ENCODE peak calls at places on chromosomes 3 and 15, in four cellular contexts. One of them, this sample, is unnamed.

GRCh38 chr3:45176912-45177311 is 30.7 kb upstream of the CDCP1 start:
- DNase-seq in GM12878: no peak
- DNase-seq in HepG2: no peak
- DNase-seq in H1: no peak
- DNase-seq in this sample: no peak

GRCh38 chr3:134341391-134341790 is 32.9 kb downstream of the AMOTL2 start:
- DNase-seq in GM12878: no peak
- DNase-seq in HepG2: no peak
- DNase-seq in H1: no peak
- DNase-seq in this sample: no peak

GRCh38 chr15:63244976-63245645 is 32.3 kb upstream of the APH1B start:
- DNase-seq in GM12878: no peak
- DNase-seq in H1: no peak
- DNase-seq in HepG2: no peak
- DNase-seq in this sample: no peak

GRCh38 chr15:57061696-57062095 is 143.3 kb downstream of the TCF12 start:
- DNase-seq in HepG2: no peak
- DNase-seq in H1: no peak
- DNase-seq in GM12878: no peak
- DNase-seq in this sample: no peak

GRCh38 chr3:16932877-16933276 is 48.1 kb downstream of the PLCL2 start:
- DNase-seq in H1: no peak
- DNase-seq in HepG2: no peak
- DNase-seq in GM12878: no peak
- DNase-seq in this sample: no peak

GRCh38 chr15:59292393-59292792 is 80.3 kb downstream of the MYO1E start:
- DNase-seq in H1: no peak
- DNase-seq in HepG2: peak; percentile 72
- DNase-seq in GM12878: no peak
- DNase-seq in this sample: no peak

GRCh38 chr3:150327678-150328667 is 80.1 kb upstream of the TSC22D2 start:
- DNase-seq in GM12878: no peak
- DNase-seq in HepG2: no peak
- DNase-seq in H1: no peak
- DNase-seq in this sample: no peak

GRCh38 chr3:80338366-80338765 is 570.6 kb upstream of the ROBO1 start:
- DNase-seq in GM12878: no peak
- DNase-seq in HepG2: no peak
- DNase-seq in H1: no peak
- DNase-seq in this sample: no peak

GRCh38 chr15:36331531-36332275 is 247.7 kb upstream of the CDIN1 start:
- DNase-seq in H1: no peak
- DNase-seq in GM12878: no peak
- DNase-seq in HepG2: no peak
- DNase-seq in this sample: no peak

GRCh38 chr3:179453967-179454366 is 2.7 kb upstream of the GNB4 start:
- DNase-seq in GM12878: no peak
- DNase-seq in H1: no peak
- DNase-seq in HepG2: no peak
- DNase-seq in this sample: no peak

GRCh38 chr3:184565421-184566211 is 4.0 kb downstream of the EPHB3 start:
- DNase-seq in H1: no peak
- DNase-seq in GM12878: no peak
- DNase-seq in HepG2: no peak
- DNase-seq in this sample: no peak

GRCh38 chr3:124741027-124741426 is 10.8 kb downstream of the UMPS start:
- DNase-seq in HepG2: no peak
- DNase-seq in GM12878: no peak
- DNase-seq in H1: no peak
- DNase-seq in this sample: no peak

GRCh38 chr15:32987067-32987466 is 207.4 kb downstream of the FMN1 start:
- DNase-seq in GM12878: no peak
- DNase-seq in HepG2: no peak
- DNase-seq in H1: no peak
- DNase-seq in this sample: no peak

GRCh38 chr3:140153736-140154135 is 218.8 kb downstream of the CLSTN2 start:
- DNase-seq in H1: no peak
- DNase-seq in HepG2: no peak
- DNase-seq in GM12878: no peak
- DNase-seq in this sample: no peak

GRCh38 chr3:57164217-57164605 is 942 bp downstream of the IL17RD start:
- DNase-seq in H1: no peak
- DNase-seq in GM12878: no peak
- DNase-seq in HepG2: no peak
- DNase-seq in this sample: no peak

GRCh38 chr3:32454111-32454510 is 48.5 kb downstream of the CMTM6 start:
- DNase-seq in H1: no peak
- DNase-seq in GM12878: no peak
- DNase-seq in HepG2: no peak
- DNase-seq in this sample: no peak
- TF ChIP-seq ZNF274 in H1: no peak
- TF ChIP-seq ZNF274 in GM12878: no peak
- TF ChIP-seq ZNF274 in HepG2: no peak
- TF ChIP-seq ZNF274 in this sample: no peak

GRCh38 chr3:126696701-126697267 is 7.3 kb upstream of the CHCHD6 start:
- DNase-seq in HepG2: no peak
- DNase-seq in H1: no peak
- DNase-seq in GM12878: no peak
- DNase-seq in this sample: no peak
- TF ChIP-seq SUZ12 in HepG2: no peak
- TF ChIP-seq SUZ12 in H1: no peak
- TF ChIP-seq SUZ12 in GM12878: no peak
- TF ChIP-seq SUZ12 in this sample: no peak

GRCh38 chr3:108590443-108590842 is 921 bp downstream of the DZIP3 start:
- DNase-seq in H1: no peak
- DNase-seq in GM12878: no peak
- DNase-seq in HepG2: peak; percentile 1
- DNase-seq in this sample: no peak
- TF ChIP-seq YY1 in H1: no peak
- TF ChIP-seq YY1 in GM12878: no peak
- TF ChIP-seq YY1 in HepG2: no peak
- TF ChIP-seq YY1 in this sample: no peak

DNA sequence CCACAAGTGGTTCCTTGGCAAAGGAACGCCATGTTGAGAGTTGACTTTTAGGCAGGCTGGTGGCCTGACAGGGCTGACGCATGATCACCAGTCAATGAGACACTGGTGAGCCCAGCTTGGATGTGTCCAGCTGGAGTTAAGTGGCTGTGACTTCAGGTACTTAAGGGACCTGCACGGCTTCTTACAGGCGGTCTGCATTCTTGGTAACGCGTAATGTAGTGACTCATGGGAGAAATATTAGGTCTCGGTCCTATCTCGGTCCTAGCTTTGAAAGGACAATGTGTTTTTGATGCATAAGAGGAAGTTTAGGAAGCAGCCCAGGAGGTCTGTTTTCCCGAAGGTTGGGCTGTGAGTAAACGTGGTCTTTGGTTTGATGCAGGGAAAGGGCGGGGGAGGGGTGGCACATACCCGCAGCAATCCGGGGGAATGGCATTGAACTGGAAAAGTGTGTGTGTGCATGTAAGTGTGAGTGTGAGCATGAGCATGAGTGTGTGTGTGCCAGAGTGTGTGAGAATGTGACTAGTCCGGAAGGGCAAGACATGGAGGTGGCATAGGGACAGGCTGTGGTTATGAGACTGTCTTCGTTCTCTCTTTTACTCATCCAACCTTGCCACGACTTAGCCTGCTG is 55.3 kb downstream of the FAM43A start:
- DNase-seq in H1: no peak
- DNase-seq in GM12878: no peak
- DNase-seq in HepG2: peak; percentile 64
- DNase-seq in this sample: peak; percentile 32
- TF ChIP-seq ZNF274 in H1: no peak
- TF ChIP-seq ZNF274 in GM12878: no peak
- TF ChIP-seq ZNF274 in HepG2: no peak
- TF ChIP-seq ZNF274 in this sample: no peak

This sample was measured in NT2/D1.